ENCODE peak calls at places on chromosomes 1 and 21, in four cellular contexts. U, E, R and F are unnamed samples.
A peak's percentile ranks its signal among the peaks of the same experiment; 100 is the strongest.

GRCh38 chr1:223338811-223339746 is 24.9 kb downstream of the SUSD4 start:
- DNase-seq in U (no peak), E (no peak), R (no peak), F (no peak)

GRCh38 chr1:65255088-65256050 is 54.0 kb upstream of the DNAJC6 start:
- DNase-seq in R (no peak), U (no peak), E (no peak), F (no peak)

GRCh38 chr1:169163059-169163458 is 56.6 kb downstream of the ATP1B1 start:
- DNase-seq in R (peak; percentile 47), U (no peak), E (no peak), F (peak; percentile 77)

GRCh38 chr1:56797079-56797685 is 22.0 kb downstream of the FYB2 start:
- DNase-seq in U (no peak), E (no peak), R (no peak), F (no peak)

GRCh38 chr1:15764269-15764764 is 5.7 kb downstream of the FBLIM1 start:
- DNase-seq in R (no peak), E (no peak), U (no peak), F (no peak)

GRCh38 chr1:200755456-200755855 is 16.8 kb downstream of the CAMSAP2 start:
- DNase-seq in U (no peak), R (no peak), E (no peak), F (no peak)

GRCh38 chr1:85460555-85461088 is 4.3 kb downstream of the DDAH1 start:
- DNase-seq in R (no peak), U (no peak), E (no peak), F (no peak)

GRCh38 chr21:46500224-46500861 is 41.7 kb downstream of the DIP2A start:
- DNase-seq in R (peak; percentile 24), E (no peak), U (no peak), F (no peak)

GRCh38 chr1:168179411-168180147 is 817 bp downstream of the TIPRL start:
- DNase-seq in E (no peak), U (no peak), R (peak; percentile 10), F (no peak)

GRCh38 chr21:34726627-34727337 is 58.0 kb downstream of the CLIC6 start:
- DNase-seq in R (no peak), E (no peak), U (no peak), F (no peak)

GRCh38 chr1:185155600-185156320 is 993 bp downstream of the TRMT1L start:
- DNase-seq in E (no peak), U (no peak), R (no peak), F (no peak)

GRCh38 chr21:26883768-26884167 is 38.6 kb upstream of the ADAMTS1 start:
- DNase-seq in R (no peak), E (no peak), U (no peak), F (no peak)

GRCh38 chr21:34732388-34732821 is 63.6 kb downstream of the CLIC6 start:
- DNase-seq in E (no peak), R (no peak), U (no peak), F (no peak)

GRCh38 chr1:115337633-115338456 is at the start of gene NGF:
- DNase-seq in R (peak; percentile 27), E (no peak), U (peak; percentile 50), F (no peak)

GRCh38 chr1:75423136-75423535 is 187.8 kb downstream of the SLC44A5 start:
- DNase-seq in R (no peak), E (no peak), U (no peak), F (no peak)

GRCh38 chr1:37113285-37113684 is 79.0 kb upstream of the GRIK3 start:
- DNase-seq in E (no peak), R (no peak), U (no peak), F (no peak)
- H3K9me3 ChIP-seq in E (no peaks in the 10 kb centered on the region), R (no peaks in the 10 kb centered on the region), U (no peaks in the 10 kb centered on the region), F (no peaks in the 10 kb centered on the region)

DNA sequence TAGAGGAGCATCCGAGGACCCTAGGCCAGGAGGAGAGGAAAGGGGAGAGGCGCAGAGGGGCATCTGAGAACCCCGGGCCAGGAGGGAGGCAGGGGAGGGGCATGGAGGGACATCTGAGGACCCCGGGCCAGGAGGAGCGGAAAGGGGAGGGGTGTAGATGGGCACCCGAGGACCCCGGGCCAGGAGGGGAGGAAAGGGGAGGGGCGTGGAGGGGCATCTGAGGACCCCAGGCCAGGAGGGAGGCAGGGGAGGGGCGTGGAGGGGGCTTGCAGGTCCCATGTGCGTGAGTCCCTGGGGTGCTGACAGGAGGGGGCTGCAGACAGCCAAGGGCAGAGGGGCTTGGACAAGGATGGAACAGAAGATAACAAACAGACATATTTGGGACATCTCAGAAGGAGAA is 190.0 kb upstream of the ARHGEF16 start:
- DNase-seq in U (no peak), E (no peak), R (no peak), F (no peak)
- H3K9me3 ChIP-seq in U (no peaks in the 10 kb centered on the region), E (no peaks in the 10 kb centered on the region), R (no peaks in the 10 kb centered on the region), F (no peaks in the 10 kb centered on the region)

GRCh38 chr1:244080343-244080929 is 29.4 kb downstream of the ZBTB18 start:
- DNase-seq in U (no peak), R (no peak), E (no peak), F (no peak)

GRCh38 chr1:244083544-244083943 is 32.5 kb downstream of the ZBTB18 start:
- DNase-seq in R (no peak), E (no peak), U (no peak), F (no peak)

GRCh38 chr1:244087021-244087560 is 36.0 kb downstream of the ZBTB18 start:
- DNase-seq in E (no peak), U (no peak), R (no peak), F (no peak)

GRCh38 chr1:244084763-244085162 is 33.7 kb downstream of the ZBTB18 start:
- DNase-seq in R (no peak), E (no peak), U (no peak), F (no peak)

GRCh38 chr1:244082969-244083368 is 31.9 kb downstream of the ZBTB18 start:
- DNase-seq in R (no peak), E (no peak), U (no peak), F (no peak)
- H3K9me3 ChIP-seq in R (peaks cover 7% of the 10 kb centered on the region), E (no peaks in the 10 kb centered on the region), U (no peaks in the 10 kb centered on the region), F (no peaks in the 10 kb centered on the region)

GRCh38 chr1:69196071-69196470 is 371.7 kb upstream of the LRRC7 start:
- DNase-seq in R (no peak), U (no peak), E (no peak), F (no peak)
- H3K9me3 ChIP-seq in R (no peaks in the 10 kb centered on the region), U (no peaks in the 10 kb centered on the region), E (no peaks in the 10 kb centered on the region), F (no peaks in the 10 kb centered on the region)

GRCh38 chr1:2933431-2934172 is 87.7 kb upstream of the ACTRT2 start:
- DNase-seq in U (peak; percentile 19), E (no peak), R (no peak), F (no peak)
- H3K9me3 ChIP-seq in U (no peaks in the 10 kb centered on the region), E (no peaks in the 10 kb centered on the region), R (no peaks in the 10 kb centered on the region), F (no peaks in the 10 kb centered on the region)

GRCh38 chr1:100320311-100321097 is 31.8 kb upstream of the CDC14A start:
- DNase-seq in E (no peak), R (no peak), U (no peak), F (no peak)
- H3K9me3 ChIP-seq in E (peaks cover 23% of the 10 kb centered on the region), R (peaks cover 2% of the 10 kb centered on the region), U (peaks cover 17% of the 10 kb centered on the region), F (peaks cover 4% of the 10 kb centered on the region)

DNA sequence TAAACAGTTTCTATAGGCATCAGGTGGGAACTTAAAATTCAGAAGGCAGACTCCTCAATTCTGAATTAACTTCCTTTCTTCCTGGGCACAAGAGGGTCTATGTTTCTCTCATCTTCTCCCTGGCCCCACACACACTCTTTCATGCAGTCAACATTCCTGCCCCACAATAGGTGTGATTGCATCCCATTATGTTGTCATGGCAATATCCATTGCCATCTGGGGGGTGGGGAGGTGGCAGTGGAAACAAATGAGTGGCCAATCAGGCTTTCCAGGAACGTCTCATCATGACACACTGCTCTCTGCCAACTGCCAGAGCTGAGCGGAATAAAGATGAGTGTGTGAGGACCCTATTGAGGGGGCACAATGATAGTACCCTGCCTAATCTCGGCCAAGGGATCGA is 80.5 kb downstream of the KCND3 start:
- DNase-seq in U (no peak), E (no peak), R (no peak), F (no peak)
- H3K9me3 ChIP-seq in U (no peaks in the 10 kb centered on the region), E (no peaks in the 10 kb centered on the region), R (no peaks in the 10 kb centered on the region), F (no peaks in the 10 kb centered on the region)

GRCh38 chr1:114100148-114100547 is 53.5 kb downstream of the SYT6 start:
- DNase-seq in E (no peak), U (no peak), R (no peak), F (no peak)

GRCh38 chr1:114094303-114094663 is 59.4 kb downstream of the SYT6 start:
- DNase-seq in U (no peak), E (no peak), R (no peak), F (no peak)

GRCh38 chr1:114093624-114094302 is 59.9 kb downstream of the SYT6 start:
- DNase-seq in R (peak; percentile 10), U (no peak), E (no peak), F (peak; percentile 23)

GRCh38 chr1:114094675-114095074 is 59.0 kb downstream of the SYT6 start:
- DNase-seq in E (no peak), R (no peak), U (no peak), F (no peak)

GRCh38 chr1:114097109-114097508 is 56.6 kb downstream of the SYT6 start:
- DNase-seq in R (no peak), E (no peak), U (no peak), F (no peak)
- H3K9me3 ChIP-seq in R (no peaks in the 10 kb centered on the region), E (no peaks in the 10 kb centered on the region), U (no peaks in the 10 kb centered on the region), F (no peaks in the 10 kb centered on the region)

GRCh38 chr1:42861014-42861399 is 14.6 kb downstream of the ZNF691 start:
- DNase-seq in U (no peak), R (no peak), E (no peak), F (no peak)

DNA sequence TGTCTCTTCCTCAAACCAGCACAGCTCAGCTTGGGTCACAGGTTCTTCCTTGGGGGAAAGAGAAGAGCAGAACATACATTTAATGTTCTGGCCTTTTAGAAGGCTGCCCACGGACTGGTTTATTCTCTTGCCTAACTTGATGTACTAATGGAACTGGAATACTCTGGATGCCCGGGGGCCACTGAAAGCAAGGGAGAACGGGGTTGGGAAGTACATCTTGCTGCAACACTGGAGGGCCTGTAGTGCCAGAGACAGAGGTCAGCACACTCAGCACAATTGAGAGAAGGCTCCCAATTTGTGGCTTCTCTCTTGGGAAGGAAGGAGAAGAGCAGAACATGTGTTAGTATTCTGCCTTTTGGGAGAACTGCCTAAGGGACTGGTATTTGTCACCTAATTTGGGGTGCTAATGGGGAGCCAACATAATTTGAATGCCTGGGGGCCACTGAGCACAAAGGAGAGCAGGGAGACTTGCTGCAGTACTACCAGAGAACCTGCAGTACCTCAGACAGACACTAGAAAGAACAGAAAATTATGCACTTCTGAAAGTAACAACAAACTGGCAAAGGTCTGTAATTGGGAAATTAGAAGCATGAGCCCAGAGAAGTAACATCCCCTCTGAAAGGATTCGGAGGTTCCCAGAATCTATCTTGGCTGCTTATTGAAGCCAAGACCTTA is 14.1 kb downstream of the ZNF691 start:
- DNase-seq in R (no peak), U (no peak), E (no peak), F (no peak)
- H3K9me3 ChIP-seq in R (no peaks in the 10 kb centered on the region), U (no peaks in the 10 kb centered on the region), E (no peaks in the 10 kb centered on the region), F (peaks cover 10% of the 10 kb centered on the region)